ENCODE peak calls at places on chromosome 11, in four cellular contexts. One of them, this sample, is unnamed.
A peak's percentile ranks its signal among the peaks of the same experiment; 100 is the strongest.

GRCh38 chr11:105179542-105180278 is 40.1 kb upstream of the CARD18 start:
- DNase-seq in A549: no peak
- DNase-seq in NCI-H1930: no peak
- DNase-seq in memory B cell: no peak
- DNase-seq in this sample: no peak

GRCh38 chr11:62547691-62548281 is 1.2 kb upstream of the AHNAK start:
- DNase-seq in NCI-H1930: no peak
- DNase-seq in A549: peak; percentile 48
- DNase-seq in memory B cell: no peak
- DNase-seq in this sample: peak; percentile 72

GRCh38 chr11:2533642-2534115 is 88.9 kb downstream of the KCNQ1 start:
- DNase-seq in memory B cell: no peak
- DNase-seq in NCI-H1930: no peak
- DNase-seq in A549: no peak
- DNase-seq in this sample: peak; percentile 52

GRCh38 chr11:34624069-34624468 is 3.2 kb downstream of the EHF start:
- DNase-seq in memory B cell: peak; percentile 19
- DNase-seq in NCI-H1930: no peak
- DNase-seq in A549: no peak
- DNase-seq in this sample: no peak

GRCh38 chr11:111942826-111943225 is 5.7 kb downstream of the DIXDC1 start:
- DNase-seq in memory B cell: no peak
- DNase-seq in NCI-H1930: no peak
- DNase-seq in A549: no peak
- DNase-seq in this sample: no peak

GRCh38 chr11:107293677-107294344 is 163.8 kb downstream of the CWF19L2 start:
- DNase-seq in NCI-H1930: no peak
- DNase-seq in memory B cell: no peak
- DNase-seq in A549: no peak
- DNase-seq in this sample: no peak

GRCh38 chr11:113789675-113790320 is 10.2 kb downstream of the CLDN25 start:
- DNase-seq in NCI-H1930: no peak
- DNase-seq in memory B cell: no peak
- DNase-seq in A549: no peak
- DNase-seq in this sample: no peak

GRCh38 chr11:6531267-6531752 is 34.2 kb downstream of the DNHD1 start:
- DNase-seq in NCI-H1930: peak; percentile 19
- DNase-seq in memory B cell: no peak
- DNase-seq in A549: peak; percentile 79
- DNase-seq in this sample: no peak

GRCh38 chr11:69931994-69932910 is 113.0 kb upstream of the FGF3 start:
- DNase-seq in memory B cell: no peak
- DNase-seq in A549: no peak
- DNase-seq in NCI-H1930: no peak
- DNase-seq in this sample: no peak

GRCh38 chr11:125167954-125168821 is 3.6 kb downstream of the PKNOX2 start:
- DNase-seq in A549: no peak
- DNase-seq in NCI-H1930: no peak
- DNase-seq in memory B cell: no peak
- DNase-seq in this sample: peak; percentile 62

GRCh38 chr11:121592708-121593107 is 139.9 kb upstream of the SORL1-AS1 start:
- DNase-seq in A549: no peak
- DNase-seq in NCI-H1930: no peak
- DNase-seq in memory B cell: no peak
- DNase-seq in this sample: no peak

GRCh38 chr11:134158023-134158422 is 65.7 kb downstream of the NCAPD3 start:
- DNase-seq in A549: no peak
- DNase-seq in NCI-H1930: no peak
- DNase-seq in memory B cell: no peak
- DNase-seq in this sample: no peak

GRCh38 chr11:34630544-34630943 is 9.7 kb downstream of the EHF start:
- DNase-seq in A549: no peak
- DNase-seq in memory B cell: no peak
- DNase-seq in NCI-H1930: no peak
- DNase-seq in this sample: no peak

GRCh38 chr11:30312243-30312642 is 10.7 kb upstream of the ARL14EP start:
- DNase-seq in A549: no peak
- DNase-seq in NCI-H1930: no peak
- DNase-seq in memory B cell: no peak
- DNase-seq in this sample: no peak

GRCh38 chr11:10564692-10565318 is 3.7 kb downstream of the LYVE1 start:
- DNase-seq in A549: no peak
- DNase-seq in NCI-H1930: no peak
- DNase-seq in memory B cell: no peak
- DNase-seq in this sample: no peak

GRCh38 chr11:102252339-102252891 is 64.9 kb upstream of the BIRC3 start:
- DNase-seq in NCI-H1930: no peak
- DNase-seq in A549: no peak
- DNase-seq in memory B cell: no peak
- DNase-seq in this sample: no peak

GRCh38 chr11:15969281-15969680 is 387.1 kb downstream of the SOX6 start:
- DNase-seq in NCI-H1930: no peak
- DNase-seq in memory B cell: no peak
- DNase-seq in A549: peak; percentile 35
- DNase-seq in this sample: peak; percentile 77

This sample was measured in right lobe of liver.